ENCODE peak calls at places on chromosomes 13 and 19, in seven cellular contexts. I, T, M, D, B, Z and V are unnamed samples.

GRCh38 chr13:48009298-48009697 is 8.2 kb upstream of the SUCLA2 start:
- DNase-seq in I (no peak), T (peak; percentile 90), M (no peak), D (no peak), B (peak; percentile 22), Z (no peak), V (no peak)

GRCh38 chr19:17488593-17489391 is 18.5 kb downstream of the SLC27A1 start:
- DNase-seq in I (no peak), T (peak; percentile 76), M (peak; percentile 82), D (peak; percentile 99), B (peak; percentile 94), Z (peak; percentile 97), V (peak; percentile 96)

GRCh38 chr13:112807653-112808376 is 118.0 kb downstream of the ATP11A start:
- DNase-seq in I (no peak), T (no peak), M (no peak), D (no peak), B (no peak), Z (no peak), V (no peak)

GRCh38 chr19:42113641-42114348 is 18.5 kb downstream of the POU2F2 start:
- DNase-seq in I (no peak), T (peak; percentile 99), M (peak; percentile 60), D (peak; percentile 80), B (no peak), Z (no peak), V (peak; percentile 46)

GRCh38 chr13:99941086-99941485 is 30.5 kb downstream of the ZIC5 start:
- DNase-seq in I (no peak), T (no peak), M (no peak), D (no peak), B (peak; percentile 71), Z (no peak), V (no peak)

GRCh38 chr13:99958402-99959126 is 13.0 kb downstream of the ZIC5 start:
- DNase-seq in I (no peak), T (no peak), M (no peak), D (peak; percentile 69), B (no peak), Z (no peak), V (peak; percentile 11)

GRCh38 chr19:43229315-43229714 is 23.9 kb upstream of the PSG4 start:
- DNase-seq in I (no peak), T (peak; percentile 20), M (no peak), D (no peak), B (no peak), Z (no peak), V (no peak)

GRCh38 chr13:51959773-51960172 is 51.5 kb downstream of the ATP7B start:
- DNase-seq in I (no peak), T (no peak), M (peak; percentile 15), D (no peak), B (peak; percentile 82), Z (peak; percentile 30), V (no peak)

GRCh38 chr13:26228080-26228479 is 6.0 kb upstream of the RNF6 start:
- DNase-seq in I (no peak), T (no peak), M (no peak), D (no peak), B (no peak), Z (no peak), V (no peak)

GRCh38 chr19:44587863-44588752 is 25.3 kb upstream of the IGSF23 start:
- DNase-seq in I (no peak), T (peak; percentile 93), M (no peak), D (no peak), B (no peak), Z (no peak), V (no peak)

GRCh38 chr13:77533875-77534788 is 1.4 kb upstream of the SCEL start:
- DNase-seq in I (no peak), T (peak; percentile 91), M (no peak), D (no peak), B (no peak), Z (no peak), V (no peak)

GRCh38 chr13:98405107-98405571 is 171.8 kb downstream of the STK24 start:
- DNase-seq in I (no peak), T (no peak), M (no peak), D (peak; percentile 65), B (no peak), Z (peak; percentile 7), V (no peak)

GRCh38 chr13:23570099-23570926 is at the start of gene TNFRSF19:
- DNase-seq in I (no peak), T (peak; percentile 41), M (no peak), D (no peak), B (no peak), Z (peak; percentile 4), V (no peak)

GRCh38 chr19:44700547-44700946 is 1.6 kb downstream of the CEACAM16 start:
- DNase-seq in I (no peak), T (no peak), M (no peak), D (no peak), B (no peak), Z (no peak), V (no peak)

GRCh38 chr13:72875233-72875632 is 93.3 kb downstream of the PIBF1 start:
- DNase-seq in I (no peak), T (no peak), M (no peak), D (no peak), B (no peak), Z (no peak), V (no peak)

GRCh38 chr19:53864308-53864836 is 3.3 kb upstream of the MYADM start:
- DNase-seq in I (no peak), T (no peak), M (no peak), D (no peak), B (peak; percentile 71), Z (no peak), V (no peak)

GRCh38 chr19:15101479-15102082 is 5.6 kb upstream of the SYDE1 start:
- DNase-seq in I (no peak), T (peak; percentile 65), M (no peak), D (peak; percentile 80), B (peak; percentile 74), Z (peak; percentile 60), V (peak; percentile 59)

GRCh38 chr13:24292476-24292875 is 16.9 kb upstream of the C1QTNF9 start:
- DNase-seq in I (no peak), T (no peak), M (no peak), D (no peak), B (no peak), Z (no peak), V (no peak)

GRCh38 chr19:21474671-21475181 is 30.7 kb upstream of the ZNF429 start:
- DNase-seq in I (peak; percentile 89), T (no peak), M (peak; percentile 18), D (peak; percentile 95), B (peak; percentile 80), Z (no peak), V (peak; percentile 13)

GRCh38 chr13:99605417-99606321 is 104.4 kb downstream of the TM9SF2 start:
- DNase-seq in I (peak; percentile 41), T (peak; percentile 49), M (peak; percentile 50), D (peak; percentile 80), B (peak; percentile 71), Z (peak; percentile 16), V (peak; percentile 46)

DNA sequence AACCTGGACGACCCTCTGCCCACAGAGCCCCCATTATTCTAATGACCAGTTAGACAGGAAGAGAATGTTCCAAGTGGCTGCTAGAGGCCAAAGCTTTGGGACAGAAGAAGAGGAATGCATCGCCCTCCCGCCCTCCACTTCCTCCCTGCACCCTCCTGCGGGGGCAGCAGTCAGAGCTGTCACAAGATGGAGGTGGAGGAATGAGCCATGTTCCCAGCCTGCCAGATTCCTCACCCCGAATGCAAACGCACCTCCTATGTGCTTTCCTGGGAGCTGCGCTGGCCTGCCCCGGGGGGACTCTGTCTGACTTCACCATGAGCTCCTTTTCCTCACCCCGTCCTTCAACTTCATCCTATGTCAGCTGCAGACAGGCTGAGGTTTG is 1.7 kb downstream of the YJEFN3 start:
- DNase-seq in I (no peak), T (no peak), M (no peak), D (no peak), B (no peak), Z (no peak), V (no peak)
- TF ChIP-seq CTCF in I (no peak), T (no peak), M (no peak), D (peak; percentile 30), B (no peak), Z (no peak), V (no peak)

GRCh38 chr13:60230593-60230992 is 66.9 kb upstream of the DIAPH3 start:
- DNase-seq in I (no peak), T (no peak), M (no peak), D (no peak), B (no peak), Z (peak; percentile 12), V (no peak)

GRCh38 chr13:60229708-60230272 is 66.1 kb upstream of the DIAPH3 start:
- DNase-seq in I (no peak), T (no peak), M (no peak), D (no peak), B (no peak), Z (no peak), V (no peak)

GRCh38 chr13:60221581-60221980 is 57.9 kb upstream of the DIAPH3 start:
- DNase-seq in I (no peak), T (no peak), M (no peak), D (no peak), B (no peak), Z (no peak), V (no peak)

GRCh38 chr13:60227168-60227567 is 63.4 kb upstream of the DIAPH3 start:
- DNase-seq in I (no peak), T (no peak), M (no peak), D (no peak), B (no peak), Z (no peak), V (no peak)

DNA sequence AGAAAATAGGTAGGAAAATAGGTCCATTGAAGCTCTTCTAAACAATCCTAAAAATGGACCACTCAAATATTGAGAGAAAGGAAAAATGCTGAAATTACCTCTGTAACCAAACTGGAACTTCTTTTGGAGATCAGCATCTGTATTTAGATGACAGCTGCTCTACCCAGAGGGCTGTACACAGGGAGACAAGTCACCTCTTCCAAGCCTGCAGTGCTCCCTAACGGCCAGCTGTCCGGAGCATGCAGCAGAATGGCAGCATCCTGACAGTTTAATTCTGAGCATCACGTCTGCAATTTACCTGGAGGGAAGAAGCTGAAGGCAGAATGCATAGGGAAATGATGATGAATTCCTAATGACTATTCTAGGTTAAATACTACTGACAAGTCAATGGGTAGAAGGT is 62.8 kb upstream of the DIAPH3 start:
- DNase-seq in I (no peak), T (peak; percentile 7), M (no peak), D (peak; percentile 44), B (peak; percentile 23), Z (peak; percentile 15), V (peak; percentile 9)
- TF ChIP-seq CTCF in I (no peak), T (peak; percentile 36), M (peak; percentile 37), D (peak; percentile 65), B (no peak), Z (peak; percentile 73), V (no peak)

DNA sequence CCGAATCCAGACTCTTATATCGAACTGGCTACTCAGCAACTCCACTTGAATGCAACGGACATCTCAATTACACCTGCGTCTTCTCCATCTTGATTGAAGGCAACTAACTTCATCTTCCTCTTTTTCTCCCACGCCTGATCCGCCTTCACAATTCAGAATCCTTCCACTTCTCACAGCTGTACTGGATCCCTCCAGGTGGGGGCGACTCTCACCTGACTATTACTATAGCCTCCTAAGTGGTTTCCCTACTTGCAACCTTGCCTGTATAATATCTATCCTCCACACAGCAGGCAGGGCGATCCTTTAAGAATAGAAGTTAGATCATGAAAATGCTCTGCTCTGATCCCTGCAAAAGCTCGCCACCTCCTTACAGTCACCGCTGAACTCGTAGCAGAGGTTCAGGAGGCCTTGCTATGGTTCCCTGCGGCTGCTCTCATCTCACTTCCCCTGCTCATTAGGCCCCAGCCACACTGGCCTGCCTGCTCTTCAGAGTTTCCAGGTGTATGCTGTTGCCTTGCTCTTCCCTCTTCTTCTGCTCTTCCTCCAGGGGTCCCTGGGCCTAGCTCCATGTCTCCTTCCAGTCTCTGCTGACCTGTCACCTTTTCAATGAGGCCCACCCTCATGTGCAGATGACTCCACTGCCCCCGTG is 31.9 kb downstream of the RFXAP start:
- DNase-seq in I (no peak), T (no peak), M (no peak), D (peak; percentile 62), B (peak; percentile 51), Z (no peak), V (peak; percentile 53)
- TF ChIP-seq CTCF in I (no peak), T (peak; percentile 15), M (peak; percentile 38), D (peak; percentile 74), B (no peak), Z (peak; percentile 44), V (peak; percentile 58)

GRCh38 chr19:2611483-2612464 is 90.7 kb downstream of the GNG7 start:
- DNase-seq in I (no peak), T (no peak), M (no peak), D (no peak), B (no peak), Z (no peak), V (no peak)
- TF ChIP-seq CTCF in I (no peak), T (no peak), M (peak; percentile 17), D (no peak), B (no peak), Z (no peak), V (peak; percentile 40)